ENCODE peak calls at places on chromosomes 13 and 19, in four cellular contexts. C is GM12878, A is HepG2, O is K562. D is an unnamed sample.

GRCh38 chr13:27790523-27790922 is 1.8 kb upstream of the GSX1 start:
- DNase-seq in O (no peak), A (no peak), C (no peak), D (no peak)

GRCh38 chr13:111903143-111903542 is 163.8 kb upstream of the SOX1 start:
- DNase-seq in C (no peak), A (no peak), O (no peak), D (no peak)

GRCh38 chr13:52348081-52348480 is 57.9 kb downstream of the THSD1 start:
- DNase-seq in A (no peak), C (no peak), O (no peak), D (no peak)

GRCh38 chr13:80116107-80116506 is 224.8 kb downstream of the SPRY2 start:
- DNase-seq in C (no peak), A (no peak), O (no peak), D (no peak)

GRCh38 chr13:52162279-52163101 is 3.1 kb upstream of the NEK3 start:
- DNase-seq in A (peak; percentile 97), C (no peak), O (no peak), D (no peak)

GRCh38 chr13:98252931-98253470 is 75.9 kb upstream of the RNF113B start:
- DNase-seq in O (no peak), A (peak; percentile 49), C (no peak), D (no peak)

GRCh38 chr13:104327217-104327616 is 1261.0 kb upstream of the SLC10A2 start:
- DNase-seq in A (no peak), O (no peak), C (no peak), D (no peak)

GRCh38 chr13:49774376-49775005 is 18.0 kb downstream of the KPNA3 start:
- DNase-seq in O (no peak), A (no peak), C (no peak), D (no peak)

GRCh38 chr13:97225533-97225932 is 3.4 kb downstream of the MBNL2 start:
- DNase-seq in A (no peak), O (no peak), C (no peak), D (no peak)

GRCh38 chr19:511101-511841 is 4.0 kb downstream of the TPGS1 start:
- DNase-seq in O (peak; percentile 15), A (no peak), C (no peak), D (no peak)

DNA sequence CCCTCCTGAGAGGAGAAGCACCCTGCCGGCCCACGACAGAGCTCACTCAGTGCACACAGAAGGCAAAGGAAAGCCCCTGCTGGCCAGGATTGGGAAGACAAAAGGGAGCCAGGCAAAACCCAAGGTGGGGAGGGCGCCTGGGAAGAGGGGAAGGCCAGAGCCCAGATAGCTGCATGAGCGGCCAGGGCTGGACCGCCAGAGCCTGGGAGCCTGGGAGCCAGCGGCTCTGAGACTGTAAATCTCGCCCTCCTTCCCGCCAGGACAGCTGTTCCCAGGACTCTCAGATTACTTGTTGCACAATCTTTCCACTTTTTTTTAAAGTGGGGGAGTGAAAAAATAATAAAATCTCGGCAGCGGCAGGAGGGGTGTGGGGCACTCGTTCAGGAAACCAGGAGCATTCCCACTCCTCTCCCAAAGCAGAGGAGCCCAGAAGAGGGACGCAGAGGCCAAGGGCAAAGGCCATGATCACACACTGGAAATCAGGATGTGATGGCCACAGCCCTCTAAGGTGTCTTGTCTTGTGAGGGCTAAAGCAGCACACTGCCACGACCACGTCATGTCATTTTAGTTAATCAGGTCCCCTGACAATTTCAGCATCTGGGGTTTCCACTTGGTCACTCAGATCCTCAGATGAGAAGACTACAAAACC is 19.6 kb upstream of the EPHX3 start:
- DNase-seq in O (peak; percentile 68), C (no peak), A (peak; percentile 40), D (peak; percentile 76)
- TF ChIP-seq FOXM1 in O (no peak), C (no peak), A (no peak), D (no peak)

DNA sequence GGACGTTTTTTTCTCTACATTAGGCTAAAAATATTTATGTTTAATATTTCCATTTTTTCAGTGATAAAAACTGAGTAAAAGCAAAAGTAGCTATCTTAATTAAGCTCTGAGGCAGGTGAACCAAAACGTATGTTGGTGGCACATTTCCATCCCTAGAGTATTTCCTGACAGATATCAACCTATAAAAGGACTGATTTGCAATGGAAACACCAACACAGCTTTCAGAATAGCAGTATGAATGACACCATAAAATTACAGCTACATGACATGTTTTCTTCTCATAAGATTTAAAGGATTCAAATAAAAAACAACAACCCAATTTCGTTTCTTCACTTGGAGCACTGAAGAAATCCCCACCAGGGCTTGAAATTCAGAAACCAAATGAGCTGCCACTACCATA is 194.4 kb downstream of the RFC3 start:
- DNase-seq in O (no peak), C (no peak), A (no peak), D (no peak)
- TF ChIP-seq TARDBP in O (no peak), C (no peak), A (no peak), D (no peak)

GRCh38 chr19:1730157-1730556 is 23.1 kb upstream of the ONECUT3 start:
- DNase-seq in O (no peak), A (no peak), C (no peak), D (no peak)

GRCh38 chr19:1729568-1729925 is 23.8 kb upstream of the ONECUT3 start:
- DNase-seq in A (no peak), C (no peak), O (no peak), D (no peak)

GRCh38 chr19:1728816-1729567 is 24.3 kb upstream of the ONECUT3 start:
- DNase-seq in C (no peak), O (no peak), A (no peak), D (no peak)

GRCh38 chr19:1720237-1720636 is 33.1 kb upstream of the ONECUT3 start:
- DNase-seq in O (no peak), C (no peak), A (no peak), D (no peak)

DNA sequence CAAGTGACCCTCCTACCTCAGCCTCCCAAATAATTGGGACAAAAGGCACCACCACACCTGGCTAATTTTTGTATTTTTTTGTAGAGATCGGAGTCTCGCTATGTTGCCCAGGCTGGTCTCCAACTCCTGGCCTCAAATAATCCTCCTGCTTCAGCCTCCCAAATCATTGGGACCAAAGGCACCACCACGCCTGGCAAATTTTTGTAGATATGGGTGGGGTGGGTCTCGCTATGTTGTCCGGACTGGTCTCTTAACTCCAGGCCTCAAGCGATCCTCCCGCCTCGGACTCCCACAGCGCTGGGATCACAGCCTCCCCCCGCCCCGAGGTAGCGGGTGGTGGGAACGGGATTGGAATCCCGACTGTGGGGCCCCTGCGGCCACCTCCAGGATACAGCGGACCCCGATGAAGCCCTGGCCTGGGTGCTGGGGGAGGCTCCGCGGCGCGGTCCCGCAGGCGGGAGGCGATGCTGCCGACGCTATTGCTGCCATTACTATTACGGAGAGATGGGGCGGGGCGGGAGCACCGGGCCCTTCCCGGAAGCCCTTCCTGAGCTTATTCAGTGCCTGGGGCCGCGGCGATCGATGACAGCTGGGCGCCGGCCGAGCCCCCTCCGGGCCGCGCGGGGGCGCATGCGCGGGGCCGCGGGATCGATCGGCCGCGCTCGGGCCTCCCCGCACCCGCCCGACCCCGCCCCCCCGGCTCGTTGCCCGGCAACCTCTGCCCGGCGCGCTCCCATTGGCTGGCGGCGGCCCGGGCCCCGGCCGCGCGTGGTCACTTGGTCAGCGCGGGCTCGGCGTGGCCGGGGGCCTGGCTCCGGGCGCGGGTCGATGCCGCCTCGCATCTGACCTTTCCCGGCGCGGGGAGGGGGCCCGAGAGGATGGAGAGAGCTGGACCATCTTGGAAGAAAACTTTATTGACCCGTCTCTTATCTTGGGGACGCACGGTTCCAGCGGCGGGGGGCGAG is 27.9 kb upstream of the ONECUT3 start:
- DNase-seq in C (no peak), A (peak; percentile 25), O (peak; percentile 100), D (peak; percentile 99)
- TF ChIP-seq FOXM1 in C (no peak), A (no peak), O (no peak), D (peak; percentile 22)

DNA sequence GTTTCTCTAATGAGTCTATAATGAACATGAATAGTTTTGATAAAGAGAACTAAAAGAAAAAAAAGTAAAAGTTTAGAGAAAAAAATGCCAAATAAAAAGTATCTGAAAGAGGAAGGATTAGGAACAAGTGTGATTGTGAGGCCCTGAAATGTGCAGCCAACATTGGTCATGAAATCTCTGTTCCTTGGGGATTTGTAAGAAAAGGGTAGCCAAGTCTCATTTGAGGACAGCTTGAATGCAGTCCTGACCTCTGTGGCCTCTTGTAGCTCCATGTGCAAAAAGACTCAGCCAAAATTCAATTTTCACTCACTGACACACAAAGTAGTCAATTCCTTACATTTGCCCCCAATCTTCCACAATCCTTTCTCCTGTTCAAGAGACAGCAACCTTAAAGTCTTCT is 167.9 kb downstream of the KLF12 start:
- DNase-seq in C (no peak), O (no peak), A (no peak), D (no peak)
- TF ChIP-seq TARDBP in C (no peak), O (no peak), A (no peak), D (no peak)

GRCh38 chr19:52248256-52248655 is 21.1 kb upstream of the ZNF766 start:
- DNase-seq in O (no peak), A (peak; percentile 40), C (no peak), D (no peak)
- TF ChIP-seq FOXM1 in O (no peak), A (no peak), C (no peak), D (no peak)

GRCh38 chr19:51002542-51003311 is 1.3 kb upstream of the KLK8 start:
- DNase-seq in O (peak; percentile 98), C (no peak), A (no peak), D (peak; percentile 97)
- TF ChIP-seq TARDBP in O (no peak), C (no peak), A (no peak), D (no peak)

DNA sequence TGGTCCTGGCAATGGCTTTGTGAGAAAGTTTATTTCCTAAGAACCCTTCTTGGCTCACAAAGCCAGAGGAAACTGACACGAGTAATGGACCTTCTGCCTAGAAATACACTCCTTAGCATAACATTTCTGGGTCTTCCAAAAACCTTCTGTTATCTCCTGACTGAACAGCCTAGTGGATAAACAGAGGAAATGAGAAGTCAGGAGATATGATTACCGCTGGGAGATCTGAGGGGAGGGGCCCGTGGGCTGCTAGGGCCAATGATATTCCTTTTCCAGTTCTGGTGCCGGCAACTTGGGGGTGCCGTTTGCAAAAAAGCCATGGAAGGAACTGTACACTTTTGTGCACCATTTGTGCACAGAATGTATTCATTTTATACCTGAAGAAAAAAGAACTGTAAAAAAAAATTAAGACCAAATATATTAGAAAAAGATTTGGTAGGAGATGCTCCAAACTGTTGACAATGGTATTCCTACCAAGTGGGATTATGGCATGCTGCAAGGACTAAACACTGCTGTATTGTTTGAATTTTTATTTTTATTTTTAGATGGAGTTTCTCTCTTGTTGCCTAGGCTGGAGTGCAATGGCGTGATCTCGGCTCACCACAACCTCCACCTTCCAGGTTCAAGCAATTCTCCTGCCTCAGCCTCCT is 4.7 kb upstream of the SPC24 start:
- DNase-seq in O (peak; percentile 57), C (no peak), A (no peak), D (no peak)
- TF ChIP-seq FOXM1 in O (no peak), C (no peak), A (no peak), D (no peak)

GRCh38 chr13:60520902-60521563 is 124.0 kb downstream of the TDRD3 start:
- DNase-seq in A (no peak), O (no peak), C (no peak), D (no peak)
- TF ChIP-seq TARDBP in A (no peak), O (no peak), C (no peak), D (no peak)

DNA sequence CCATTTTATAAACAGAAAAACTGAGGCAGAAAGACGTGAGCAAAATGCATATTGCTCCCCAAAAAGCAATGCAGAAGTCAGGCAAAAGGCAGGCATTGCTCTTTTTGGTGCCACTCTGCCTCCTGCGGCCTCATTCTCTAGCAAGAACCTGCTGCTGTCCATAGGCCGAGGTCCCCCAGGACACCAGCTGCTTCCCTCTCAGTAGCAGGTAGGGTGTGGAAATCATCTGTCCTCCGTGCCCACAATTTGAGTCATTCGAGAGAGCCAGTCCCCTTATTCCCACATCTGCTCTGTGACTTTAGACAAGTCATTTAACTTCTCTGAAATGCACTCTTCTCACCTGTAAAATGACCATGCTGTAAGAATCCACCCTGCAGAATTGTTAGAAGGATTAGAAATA is 50.0 kb downstream of the TNFRSF19 start:
- DNase-seq in A (no peak), C (no peak), O (no peak), D (no peak)
- TF ChIP-seq FOXM1 in A (no peak), C (no peak), O (no peak), D (no peak)

GRCh38 chr13:112984954-112985802 is 16.2 kb downstream of the MCF2L start:
- DNase-seq in O (no peak), A (peak; percentile 82), C (no peak), D (no peak)
- TF ChIP-seq TARDBP in O (no peak), A (no peak), C (no peak), D (no peak)